ENCODE peak calls at places on chromosomes 3 and 15, in eight cellular contexts. J is endothelial cell, G is GM12865, P is A172, B is tibial artery, H is posterior cingulate gyrus, R is naive B cell, A is neural progenitor cell. Z is an unnamed sample.

GRCh38 chr15:59245583-59245982 is 38.9 kb downstream of the LDHAL6B start:
- DNase-seq in J (no peak), P (peak), H (no peak), R (no peak), G (no peak), A (no peak), B (no peak), Z (no peak)

GRCh38 chr3:127824151-127824825 is 2.0 kb upstream of the MGLL start:
- DNase-seq in A (no peak), J (no peak), B (no peak), G (no peak), R (no peak), H (no peak), P (no peak), Z (no peak)

GRCh38 chr15:37898385-37898784 is 36.1 kb upstream of the TMCO5A start:
- DNase-seq in A (no peak), G (no peak), P (no peak), R (no peak), J (no peak), H (no peak), B (no peak), Z (no peak)

GRCh38 chr3:126964261-126964660 is 18.7 kb upstream of the PLXNA1 start:
- DNase-seq in G (no peak), A (no peak), B (no peak), R (no peak), H (peak), J (no peak), P (no peak), Z (peak)

GRCh38 chr3:190266265-190266914 is 55.9 kb downstream of the CLDN1 start:
- DNase-seq in H (no peak), B (no peak), R (no peak), J (no peak), A (no peak), P (no peak), G (no peak), Z (no peak)

GRCh38 chr15:84681822-84682221 is 23.8 kb upstream of the NMB start:
- DNase-seq in H (no peak), B (no peak), J (no peak), P (no peak), R (no peak), A (no peak), G (no peak), Z (no peak)

GRCh38 chr3:64131755-64132154 is 93.5 kb downstream of the PRICKLE2 start:
- DNase-seq in A (no peak), J (no peak), P (no peak), B (no peak), R (no peak), H (no peak), G (no peak), Z (no peak)

GRCh38 chr3:120681506-120682038 is 467 bp downstream of the HGD start:
- DNase-seq in A (no peak), P (no peak), R (no peak), H (no peak), J (no peak), B (no peak), G (no peak), Z (no peak)

GRCh38 chr3:170738756-170739155 is 131.2 kb downstream of the RPL22L1 start:
- DNase-seq in B (no peak), A (no peak), G (no peak), H (no peak), R (no peak), P (no peak), J (no peak), Z (no peak)

GRCh38 chr3:65130782-65131181 is 443.0 kb upstream of the ADAMTS9 start:
- DNase-seq in P (no peak), R (no peak), H (no peak), G (no peak), B (no peak), J (no peak), A (no peak), Z (no peak)

GRCh38 chr3:181313379-181313778 is 323.8 kb upstream of the DNAJC19 start:
- DNase-seq in H (no peak), J (no peak), R (no peak), A (no peak), B (no peak), G (no peak), P (no peak), Z (no peak)

GRCh38 chr3:197426161-197426566 is 127.8 kb upstream of the DLG1 start:
- DNase-seq in G (no peak), R (no peak), J (no peak), P (peak), A (no peak), B (no peak), H (no peak), Z (peak)

GRCh38 chr3:75192065-75192658 is 472.0 kb upstream of the FRG2C start:
- DNase-seq in B (no peak), G (peak), R (peak), P (peak), J (peak), H (no peak), A (peak), Z (peak)

GRCh38 chr15:44296625-44297524 is 8.4 kb downstream of the GOLM2 start:
- DNase-seq in J (no peak), H (no peak), G (peak), A (no peak), P (peak), R (no peak), B (no peak), Z (no peak)

GRCh38 chr15:25784876-25785642 is 78.1 kb downstream of the ATP10A start:
- DNase-seq in J (no peak), P (no peak), R (no peak), H (no peak), B (peak), A (no peak), G (no peak), Z (no peak)

GRCh38 chr15:82972990-82973389 is 13.0 kb upstream of the RAMAC start:
- DNase-seq in P (no peak), H (no peak), B (no peak), R (no peak), G (no peak), J (no peak), A (no peak), Z (no peak)

GRCh38 chr3:188955919-188956318 is 215.9 kb upstream of the TPRG1 start:
- DNase-seq in R (no peak), G (no peak), H (no peak), A (no peak), P (no peak), J (no peak), B (no peak), Z (no peak)

GRCh38 chr3:53140575-53141467 is 10.6 kb upstream of the RFT1 start:
- DNase-seq in J (no peak), H (no peak), P (peak), R (no peak), A (no peak), B (no peak), G (peak), Z (no peak)

GRCh38 chr3:177527182-177527581 is 329.9 kb upstream of the TBL1XR1 start:
- DNase-seq in H (no peak), P (no peak), J (no peak), G (no peak), R (no peak), A (no peak), B (no peak), Z (no peak)

GRCh38 chr15:38530113-38530512 is 34.5 kb downstream of the RASGRP1 start:
- DNase-seq in G (peak), P (no peak), R (no peak), J (no peak), H (no peak), A (no peak), B (no peak), Z (no peak)

GRCh38 chr15:79610021-79610420 is 177.9 kb downstream of the MINAR1 start:
- DNase-seq in P (no peak), H (no peak), R (no peak), B (no peak), J (no peak), A (no peak), G (no peak), Z (no peak)

GRCh38 chr3:32844914-32845313 is 27.1 kb downstream of the TRIM71 start:
- DNase-seq in G (no peak), J (no peak), R (no peak), A (no peak), P (no peak), H (no peak), B (no peak), Z (no peak)

GRCh38 chr3:195582947-195583346 is 793 bp downstream of the APOD start:
- DNase-seq in J (no peak), R (no peak), P (no peak), B (no peak), H (no peak), A (no peak), G (no peak), Z (no peak)

GRCh38 chr3:128935922-128936321 is 56.5 kb downstream of the ACAD9 start:
- DNase-seq in R (no peak), B (no peak), P (no peak), A (no peak), J (no peak), G (no peak), H (no peak), Z (no peak)

GRCh38 chr3:88180398-88180999 is 30.7 kb downstream of the C3orf38 start:
- DNase-seq in R (peak), P (peak), G (peak), J (no peak), A (peak), B (no peak), H (no peak), Z (no peak)

GRCh38 chr3:155398046-155398445 is 104.6 kb upstream of the STRIT1 start:
- DNase-seq in P (no peak), H (no peak), J (no peak), A (no peak), B (no peak), R (no peak), G (no peak), Z (no peak)

GRCh38 chr3:124592658-124593441 is 137.4 kb upstream of the UMPS start:
- DNase-seq in G (peak), B (no peak), A (no peak), R (no peak), J (no peak), P (no peak), H (no peak), Z (no peak)

GRCh38 chr15:47944911-47945310 is 175.9 kb upstream of the SLC24A5 start:
- DNase-seq in J (no peak), B (no peak), A (no peak), P (no peak), G (no peak), H (no peak), R (no peak), Z (no peak)

GRCh38 chr15:65919353-65919752 is 50.1 kb downstream of the RAB11A start:
- DNase-seq in G (no peak), R (no peak), A (no peak), B (no peak), J (no peak), H (no peak), P (no peak), Z (no peak)

GRCh38 chr15:31328425-31328998 is 1.9 kb downstream of the KLF13 start:
- DNase-seq in P (no peak), H (no peak), A (no peak), G (peak), R (peak), J (peak), B (no peak), Z (peak)

GRCh38 chr3:14484741-14485140 is 55.4 kb downstream of the GRIP2 start:
- DNase-seq in H (peak), A (no peak), B (no peak), J (no peak), P (no peak), G (no peak), R (no peak), Z (no peak)